ENCODE peak calls at places on chromosome 15, in four cellular contexts. F is omental fat pad, W is K562, U is sigmoid colon. R is an unnamed sample.

GRCh38 chr15:58081891-58082290 is 16.4 kb upstream of the ALDH1A2 start:
- DNase-seq in F (no peak), W (no peak), U (no peak), R (no peak)

GRCh38 chr15:81863157-81863556 is 182.7 kb downstream of the MEX3B start:
- DNase-seq in U (no peak), F (no peak), W (no peak), R (no peak)

GRCh38 chr15:79018960-79019359 is 71.6 kb downstream of the RASGRF1 start:
- DNase-seq in W (no peak), U (no peak), F (no peak), R (no peak)

GRCh38 chr15:40844543-40844981 is 714 bp downstream of the SPINT1 start:
- DNase-seq in U (no peak), F (no peak), W (peak), R (peak)

GRCh38 chr15:56752986-56753385 is 19.7 kb upstream of the ZNF280D start:
- DNase-seq in W (no peak), F (no peak), U (no peak), R (no peak)

GRCh38 chr15:51737538-51738305 is at the start of gene LYSMD2:
- DNase-seq in W (peak), F (no peak), U (peak), R (peak)

GRCh38 chr15:35107122-35107521 is 22.0 kb upstream of the NANOGP8 start:
- DNase-seq in U (no peak), F (no peak), W (no peak), R (no peak)

GRCh38 chr15:31347067-31347975 is 20.7 kb downstream of the KLF13 start:
- DNase-seq in U (no peak), F (no peak), W (no peak), R (no peak)

GRCh38 chr15:57893075-57893474 is 172.4 kb downstream of the ALDH1A2 start:
- DNase-seq in F (no peak), W (no peak), U (no peak), R (no peak)

GRCh38 chr15:76274226-76274625 is 37.0 kb downstream of the ETFA start:
- DNase-seq in U (no peak), W (no peak), F (no peak), R (no peak)

GRCh38 chr15:62462268-62462667 is 297.2 kb upstream of the C2CD4B start:
- DNase-seq in F (no peak), W (no peak), U (peak), R (no peak)

GRCh38 chr15:100559330-100559729 is 30.6 kb upstream of the CERS3 start:
- DNase-seq in F (no peak), U (peak), W (no peak), R (no peak)

GRCh38 chr15:57534279-57534678 is 57.4 kb upstream of the MYZAP start:
- DNase-seq in U (no peak), W (no peak), F (no peak), R (no peak)

GRCh38 chr15:46326173-46326572 is 691.3 kb downstream of the SQOR start:
- DNase-seq in W (no peak), U (no peak), F (no peak), R (no peak)

GRCh38 chr15:90101130-90101968 is 919 bp downstream of the IDH2 start:
- DNase-seq in F (no peak), W (peak), U (peak), R (peak)

GRCh38 chr15:25892126-25892525 is 29.0 kb upstream of the ATP10A start:
- DNase-seq in W (no peak), U (no peak), F (no peak), R (no peak)

GRCh38 chr15:98650871-98651481 is 2.6 kb downstream of the IGF1R start:
- DNase-seq in F (no peak), U (no peak), W (no peak), R (no peak)

GRCh38 chr15:63048986-63049665 is 6.6 kb downstream of the TPM1 start:
- DNase-seq in W (peak), F (no peak), U (peak), R (peak)

GRCh38 chr15:99522288-99522687 is 43.5 kb upstream of the MEF2A start:
- DNase-seq in W (no peak), U (no peak), F (no peak), R (no peak)

GRCh38 chr15:93298901-93299300 is 209.9 kb upstream of the RGMA start:
- DNase-seq in W (no peak), F (no peak), U (peak), R (no peak)

GRCh38 chr15:64096486-64097431 is 977 bp downstream of the SNX1 start:
- DNase-seq in U (no peak), F (no peak), W (no peak), R (no peak)

GRCh38 chr15:98311566-98312188 is 336.7 kb upstream of the IGF1R start:
- DNase-seq in F (peak), W (peak), U (peak), R (peak)

GRCh38 chr15:99955532-99955931 is 222.3 kb upstream of the LYSMD4 start:
- DNase-seq in F (no peak), U (peak), W (no peak), R (no peak)

GRCh38 chr15:77019476-77020331 is 24.8 kb downstream of the PSTPIP1 start:
- DNase-seq in U (no peak), F (no peak), W (no peak), R (no peak)

GRCh38 chr15:23067416-23067815 is 28.0 kb upstream of the TUBGCP5 start:
- DNase-seq in F (no peak), W (no peak), U (no peak), R (no peak)

GRCh38 chr15:67193223-67194009 is 61.0 kb downstream of the AAGAB start:
- DNase-seq in F (no peak), U (peak), W (no peak), R (no peak)

GRCh38 chr15:79816565-79816964 is 80.2 kb downstream of the MTHFS start:
- DNase-seq in U (no peak), F (no peak), W (no peak), R (no peak)

GRCh38 chr15:39365161-39365560 is 215.7 kb upstream of the THBS1 start:
- DNase-seq in W (no peak), F (no peak), U (no peak), R (no peak)

GRCh38 chr15:25866874-25867273 is 3.7 kb upstream of the ATP10A start:
- DNase-seq in W (no peak), U (no peak), F (no peak), R (no peak)

GRCh38 chr15:83379574-83379973 is 67.6 kb upstream of the SH3GL3 start:
- DNase-seq in U (no peak), F (no peak), W (no peak), R (no peak)

GRCh38 chr15:77507911-77508310 is 87.2 kb downstream of the HMG20A start:
- DNase-seq in U (peak), W (no peak), F (no peak), R (no peak)

GRCh38 chr15:70428211-70428822 is 330.6 kb upstream of the TLE3 start:
- DNase-seq in W (no peak), U (no peak), F (no peak), R (no peak)

GRCh38 chr15:70427531-70428120 is 329.9 kb upstream of the TLE3 start:
- DNase-seq in U (no peak), W (no peak), F (no peak), R (no peak)

GRCh38 chr15:70426065-70426821 is 328.5 kb upstream of the TLE3 start:
- DNase-seq in F (no peak), W (no peak), U (no peak), R (no peak)

GRCh38 chr15:70424937-70425411 is 327.3 kb upstream of the TLE3 start:
- DNase-seq in F (no peak), W (no peak), U (no peak), R (no peak)

GRCh38 chr15:70427120-70427519 is 329.4 kb upstream of the TLE3 start:
- DNase-seq in U (no peak), F (no peak), W (no peak), R (no peak)
- TF ChIP-seq CTCF in U (no peak), F (no peak), W (no peak), R (no peak)

GRCh38 chr15:85414037-85414436 is 33.6 kb downstream of the AKAP13 start:
- DNase-seq in W (no peak), F (no peak), U (no peak), R (no peak)

GRCh38 chr15:85414495-85414894 is 34.1 kb downstream of the AKAP13 start:
- DNase-seq in F (no peak), W (no peak), U (no peak), R (no peak)

GRCh38 chr15:85415779-85416178 is 35.4 kb downstream of the AKAP13 start:
- DNase-seq in W (no peak), U (no peak), F (no peak), R (no peak)

GRCh38 chr15:85412956-85413854 is 32.8 kb downstream of the AKAP13 start:
- DNase-seq in F (no peak), W (no peak), U (peak), R (peak)

DNA sequence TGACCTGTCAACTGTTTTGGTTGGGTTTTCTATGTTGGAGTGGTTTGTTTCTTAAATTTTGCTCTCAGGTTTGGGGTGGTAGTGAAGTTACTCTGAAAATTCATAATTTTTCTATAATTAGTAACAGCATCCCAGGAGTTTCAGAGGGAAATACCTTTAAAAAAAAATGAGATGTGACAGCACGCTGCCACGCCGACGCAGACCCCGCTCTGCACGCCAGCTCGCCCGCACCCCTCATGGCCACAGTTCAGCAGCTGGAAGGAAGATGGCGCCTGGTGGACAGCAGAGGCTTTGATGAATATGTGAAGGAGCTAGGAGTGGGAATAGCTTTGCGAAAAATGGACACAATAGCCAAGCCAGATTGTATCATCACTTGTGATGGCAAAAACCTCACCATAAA is 34.6 kb downstream of the AKAP13 start:
- DNase-seq in F (no peak), U (no peak), W (no peak), R (no peak)
- TF ChIP-seq CTCF in F (no peak), U (no peak), W (no peak), R (no peak)

DNA sequence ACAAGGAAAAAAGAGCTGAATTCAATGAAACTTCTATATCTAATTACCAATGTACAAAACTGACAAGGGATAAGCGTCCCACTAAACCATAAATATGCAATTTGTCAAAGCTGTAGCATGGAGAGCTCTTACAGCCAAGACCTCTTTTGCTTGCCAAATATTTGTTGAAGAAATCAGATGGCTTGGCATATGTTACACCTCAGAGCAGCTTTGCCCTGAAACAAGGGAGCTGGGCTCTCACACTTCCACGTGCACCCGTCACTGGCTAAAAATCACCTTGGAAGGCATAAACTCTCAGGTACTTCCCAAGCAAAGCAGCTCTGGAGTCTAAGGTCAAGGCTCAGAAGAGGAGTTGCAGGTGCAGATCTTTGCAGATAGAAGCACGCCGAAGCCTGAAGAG is 324.7 kb upstream of the SLCO3A1 start:
- DNase-seq in F (no peak), U (no peak), W (no peak), R (no peak)
- TF ChIP-seq CTCF in F (no peak), U (no peak), W (no peak), R (no peak)

GRCh38 chr15:28884151-28884940 is 1.4 kb upstream of the APBA2 start:
- DNase-seq in U (no peak), F (no peak), W (no peak), R (no peak)

GRCh38 chr15:28879551-28879950 is 6.2 kb upstream of the APBA2 start:
- DNase-seq in U (no peak), W (no peak), F (no peak), R (no peak)

GRCh38 chr15:28881170-28881569 is 4.6 kb upstream of the APBA2 start:
- DNase-seq in W (no peak), U (no peak), F (no peak), R (no peak)

GRCh38 chr15:28880680-28881079 is 5.1 kb upstream of the APBA2 start:
- DNase-seq in W (no peak), U (no peak), F (no peak), R (no peak)

GRCh38 chr15:28881600-28881999 is 4.2 kb upstream of the APBA2 start:
- DNase-seq in F (no peak), W (no peak), U (no peak), R (no peak)
- TF ChIP-seq CTCF in F (no peak), W (peak), U (no peak), R (no peak)

GRCh38 chr15:74144153-74144775 is 13.9 kb downstream of the ISLR2 start:
- DNase-seq in F (no peak), U (no peak), W (peak), R (no peak)
- TF ChIP-seq CTCF in F (no peak), U (no peak), W (no peak), R (no peak)

GRCh38 chr15:73936588-73937312 is 10.5 kb downstream of the LOXL1 start:
- DNase-seq in W (no peak), U (no peak), F (no peak), R (no peak)
- TF ChIP-seq CTCF in W (no peak), U (no peak), F (no peak), R (no peak)

GRCh38 chr15:94327356-94327936 is 96.1 kb downstream of the MCTP2 start:
- DNase-seq in W (peak), U (no peak), F (no peak), R (peak)
- TF ChIP-seq CTCF in W (peak), U (peak), F (no peak), R (peak)

DNA sequence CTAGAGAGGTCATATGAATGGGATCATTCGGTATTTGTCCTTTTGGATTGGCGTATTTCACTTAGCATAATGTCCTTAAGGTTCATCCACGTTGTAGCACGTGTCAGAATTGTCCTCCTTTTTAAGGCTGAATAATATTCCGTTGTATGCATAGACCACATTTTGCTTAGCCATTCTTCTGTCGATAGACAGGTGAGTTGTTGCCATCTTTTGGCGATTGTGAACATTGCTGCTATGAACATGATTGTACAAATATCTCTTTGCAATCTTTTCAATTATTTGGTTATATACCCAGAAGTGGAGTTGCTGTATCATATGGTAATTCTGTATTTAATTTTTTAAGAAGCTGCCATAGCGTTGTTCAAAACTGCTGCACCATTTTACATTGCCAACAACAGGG is 52.4 kb upstream of the GOLGA8J start:
- DNase-seq in W (no peak), U (no peak), F (no peak), R (no peak)
- TF ChIP-seq CTCF in W (no peak), U (no peak), F (no peak), R (no peak)

DNA sequence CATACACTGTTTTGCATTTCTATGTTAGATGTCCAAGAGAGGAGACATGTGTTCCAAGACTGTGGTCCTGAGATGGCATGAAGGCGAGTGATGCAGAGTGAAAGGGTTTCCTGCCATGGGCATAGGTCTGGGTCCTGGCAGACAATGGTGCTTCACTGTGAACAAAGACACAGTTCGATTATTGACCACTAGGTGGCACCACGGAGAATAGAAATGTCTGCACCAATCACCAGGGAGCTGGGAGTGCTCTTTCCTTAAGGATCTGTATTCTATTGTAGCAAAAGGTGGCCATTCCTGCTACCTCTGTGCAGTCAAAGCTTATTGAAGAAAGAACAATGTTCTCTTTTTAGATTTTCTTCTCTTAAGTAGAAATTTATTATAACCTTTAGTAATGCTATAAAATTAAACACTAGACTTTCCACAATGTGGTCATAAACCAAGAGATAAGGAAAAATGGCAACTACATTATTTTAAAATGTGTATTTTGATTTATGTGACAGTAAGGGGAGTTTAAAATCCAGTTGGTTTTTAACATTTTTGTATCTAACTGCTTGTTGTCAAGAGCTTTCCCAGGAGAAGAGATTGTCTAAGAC is 88.7 kb downstream of the GABRG3 start:
- DNase-seq in W (peak), U (no peak), F (no peak), R (peak)
- TF ChIP-seq CTCF in W (peak), U (no peak), F (no peak), R (peak)

GRCh38 chr15:42056934-42057743 is 36.3 kb upstream of the PLA2G4E start:
- DNase-seq in W (peak), U (no peak), F (peak), R (peak)
- TF ChIP-seq CTCF in W (peak), U (no peak), F (no peak), R (peak)

R was measured in endothelial cell.